ENCODE peak calls at places on chromosome 13, in eight cellular contexts. Q is pancreas; F is choroid plexus epithelial cell; H is T follicular helper cell; V is nephron progenitor cell; P is cardiac fibroblast; A is brain microvascular endothelial cell; O is activated CD4-positive, alpha-beta T cell treated with anti-CD3 and anti-CD28 coated beads for 24 hours. X is an unnamed sample.

GRCh38 chr13:33611016-33611805 is 206.7 kb upstream of the RFC3 start:
- DNase-seq in F (peak), Q (no peak), A (peak), H (no peak), V (peak), O (no peak), P (peak), X (no peak)

GRCh38 chr13:45833663-45834062 is 17.9 kb downstream of the SIAH3 start:
- DNase-seq in O (no peak), Q (no peak), A (no peak), P (no peak), F (peak), V (no peak), H (no peak), X (peak)

GRCh38 chr13:32316030-32316344 is 679 bp downstream of the BRCA2 start:
- DNase-seq in H (no peak), O (no peak), V (no peak), F (no peak), A (no peak), Q (no peak), P (no peak), X (no peak)

GRCh38 chr13:109669956-109670355 is 116.4 kb downstream of the IRS2 start:
- DNase-seq in P (no peak), H (no peak), O (no peak), F (no peak), A (no peak), Q (no peak), V (no peak), X (no peak)

GRCh38 chr13:28678809-28679208 is 19.9 kb downstream of the POMP start:
- DNase-seq in Q (no peak), F (peak), V (no peak), P (no peak), A (no peak), H (no peak), O (no peak), X (no peak)

GRCh38 chr13:111228262-111229144 is 91.9 kb upstream of the TEX29 start:
- DNase-seq in A (peak), F (peak), V (no peak), H (no peak), P (peak), Q (no peak), O (no peak), X (peak)

GRCh38 chr13:97191615-97192014 is 30.5 kb upstream of the MBNL2 start:
- DNase-seq in V (no peak), P (no peak), Q (no peak), H (no peak), F (no peak), A (no peak), O (no peak), X (no peak)

GRCh38 chr13:113628291-113629270 is 29.4 kb downstream of the ATP4B start:
- DNase-seq in P (no peak), H (no peak), A (no peak), O (no peak), Q (peak), F (no peak), V (no peak), X (no peak)

GRCh38 chr13:55538424-55538823 is 1602.3 kb upstream of the PRR20A start:
- DNase-seq in V (no peak), O (no peak), H (no peak), F (no peak), Q (no peak), A (no peak), P (no peak), X (no peak)